ENCODE peak calls at places on chromosome 18, in six cellular contexts. A is cardiac muscle cell, B is kidney, G is left ventricle myocardium inferior, S is tibial artery, F is SK-N-SH. N is an unnamed sample. For H3K4me1, the result is how much of the 10 kb centered on the place peaks cover.

GRCh38 chr18:42742976-42743755 is 372.3 kb downstream of the RIT2 start:
- DNase-seq in F (no peak), G (no peak), A (no peak), B (no peak), S (no peak), N (no peak)

GRCh38 chr18:51164327-51165290 is 32.9 kb downstream of the MEX3C start:
- DNase-seq in G (no peak), S (no peak), B (no peak), A (no peak), F (no peak), N (no peak)

GRCh38 chr18:33135951-33136660 is 304.4 kb downstream of the CCDC178 start:
- DNase-seq in G (no peak), B (no peak), S (no peak), F (no peak), A (no peak), N (no peak)

GRCh38 chr18:62186656-62187542 is at the start of the genes PIGN and RELCH:
- DNase-seq in S (peak), B (peak), F (peak), G (peak), A (peak), N (peak)

GRCh38 chr18:24514439-24514838 is 54.0 kb downstream of the HRH4 start:
- DNase-seq in B (no peak), S (no peak), A (no peak), F (peak), G (no peak), N (no peak)

GRCh38 chr18:52160652-52161051 is 179.3 kb upstream of the DCC start:
- DNase-seq in F (no peak), S (no peak), A (peak), B (no peak), G (no peak), N (peak)

GRCh38 chr18:61127714-61128485 is 205.3 kb upstream of the CDH20 start:
- DNase-seq in G (no peak), A (no peak), F (no peak), B (no peak), S (no peak), N (no peak)

GRCh38 chr18:23992119-23992940 is 22.2 kb upstream of the TTC39C start:
- DNase-seq in S (no peak), B (no peak), A (no peak), F (peak), G (peak), N (peak)

GRCh38 chr18:38576349-38576748 is 1010.8 kb upstream of the CELF4 start:
- DNase-seq in G (no peak), F (no peak), S (no peak), B (no peak), A (no peak), N (no peak)

GRCh38 chr18:24659837-24660720 is 199.6 kb downstream of the HRH4 start:
- DNase-seq in S (peak), F (no peak), A (no peak), B (no peak), G (peak), N (peak)

GRCh38 chr18:60082790-60083189 is 183.0 kb downstream of the PMAIP1 start:
- DNase-seq in F (no peak), A (no peak), S (no peak), B (no peak), G (no peak), N (no peak)

GRCh38 chr18:77478619-77479018 is 229.0 kb downstream of the GALR1 start:
- DNase-seq in A (no peak), B (no peak), F (peak), S (peak), G (peak), N (no peak)

GRCh38 chr18:55753643-55754255 is 165.8 kb upstream of the TCF4 start:
- DNase-seq in B (no peak), F (no peak), G (no peak), S (no peak), A (no peak), N (no peak)

GRCh38 chr18:36448384-36449290 is 151.1 kb downstream of the FHOD3 start:
- DNase-seq in G (no peak), S (no peak), A (no peak), B (peak), F (no peak), N (no peak)
- H3K4me1 ChIP-seq in G (half or more), S (under half), A (half or more), B (under half), F (under half), N (under half)

GRCh38 chr18:12279781-12280531 is 25.8 kb downstream of the CIDEA start:
- DNase-seq in S (no peak), G (no peak), F (no peak), B (no peak), A (no peak), N (no peak)

GRCh38 chr18:12276736-12277554 is 22.8 kb downstream of the CIDEA start:
- DNase-seq in F (no peak), G (no peak), A (no peak), S (no peak), B (no peak), N (no peak)

GRCh38 chr18:12274793-12275192 is 20.6 kb downstream of the CIDEA start:
- DNase-seq in G (no peak), S (no peak), A (no peak), F (no peak), B (no peak), N (no peak)

GRCh38 chr18:12278765-12279682 is 24.9 kb downstream of the CIDEA start:
- DNase-seq in F (no peak), G (peak), A (peak), B (peak), S (peak), N (peak)

DNA sequence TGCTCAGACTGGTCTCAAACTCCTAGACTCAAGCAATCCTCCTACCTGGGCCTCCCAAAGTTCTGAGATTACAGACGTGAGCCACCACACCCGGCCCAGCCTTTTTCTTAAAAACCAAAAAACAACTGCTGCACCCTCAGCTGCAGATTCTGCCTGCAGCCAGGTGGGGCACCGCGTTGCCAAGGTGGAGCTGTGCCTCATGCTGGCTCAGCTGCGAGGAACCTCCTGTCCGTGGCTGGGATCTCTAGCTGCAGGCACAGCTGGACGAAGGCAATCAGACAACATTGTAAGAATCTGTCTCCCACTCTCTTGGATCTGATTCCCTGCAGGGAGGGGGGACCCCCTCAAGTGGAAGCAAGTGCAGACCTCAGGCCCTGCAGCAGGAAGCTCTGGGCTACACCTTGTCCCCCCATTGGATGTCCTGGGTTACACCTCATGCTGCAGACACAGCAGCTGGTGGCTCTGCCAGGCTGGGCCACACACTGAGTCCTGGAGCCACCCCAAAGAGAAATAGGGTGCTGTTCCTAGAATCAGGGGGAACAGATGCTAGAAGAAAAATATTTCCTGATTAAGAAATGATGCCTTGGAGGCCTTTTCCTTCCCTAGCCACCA is 24.1 kb downstream of the CIDEA start:
- DNase-seq in B (no peak), A (no peak), G (no peak), S (no peak), F (no peak), N (no peak)
- H3K27ac ChIP-seq in B (peak), A (peak), G (peak), S (peak), F (no peak), N (peak)

GRCh38 chr18:54251606-54252400 is 17.5 kb upstream of the POLI start:
- DNase-seq in F (no peak), A (no peak), G (no peak), B (no peak), S (no peak), N (no peak)
- H3K4me1 ChIP-seq in F (under half), A (under half), G (under half), B (under half), S (under half), N (under half)

GRCh38 chr18:48955528-48956261 is 4.9 kb upstream of the SMAD7 start:
- DNase-seq in S (peak), B (peak), G (no peak), A (no peak), F (no peak), N (no peak)

GRCh38 chr18:48953096-48953706 is 2.4 kb upstream of the SMAD7 start:
- DNase-seq in G (no peak), F (no peak), A (no peak), S (no peak), B (no peak), N (no peak)

GRCh38 chr18:48956378-48956777 is 5.6 kb upstream of the SMAD7 start:
- DNase-seq in A (no peak), G (no peak), B (no peak), F (no peak), S (no peak), N (no peak)

GRCh38 chr18:48957136-48957535 is 6.4 kb upstream of the SMAD7 start:
- DNase-seq in B (no peak), F (no peak), A (no peak), S (no peak), G (no peak), N (no peak)

DNA sequence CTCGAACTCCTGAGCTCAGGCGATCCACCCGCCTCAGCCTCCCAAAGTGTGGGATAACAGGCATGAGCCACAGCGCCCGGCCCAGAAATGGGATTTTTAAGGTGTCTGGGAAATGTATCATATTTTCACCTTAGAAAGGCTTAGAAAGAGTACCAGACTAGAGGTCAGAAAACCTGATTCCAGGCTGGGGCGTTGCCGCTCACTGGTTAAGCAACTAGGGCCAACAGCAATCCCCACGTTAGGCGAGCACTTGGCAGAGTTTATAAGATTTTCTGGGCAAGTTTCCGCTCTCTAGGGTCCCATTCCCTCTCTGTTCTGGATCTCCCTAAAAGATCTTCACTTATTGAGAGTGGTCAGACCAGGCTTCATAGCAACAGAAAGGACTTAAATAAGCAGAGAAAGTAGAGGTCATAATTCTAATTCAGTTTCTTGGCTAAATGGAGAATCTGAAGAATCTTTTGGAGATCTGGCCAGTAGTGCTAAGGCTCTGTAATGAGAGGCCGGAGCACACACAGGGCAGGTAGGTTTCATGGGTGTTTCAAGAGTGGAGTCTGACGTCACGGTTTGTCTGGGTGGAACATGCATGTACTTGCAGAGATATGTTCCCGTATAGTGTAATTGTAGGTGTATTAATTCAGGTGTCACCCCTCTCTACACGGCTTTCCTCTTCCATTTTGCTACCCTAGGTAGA is 4.2 kb upstream of the SMAD7 start:
- DNase-seq in S (peak), F (no peak), B (no peak), G (no peak), A (no peak), N (no peak)
- H3K27ac ChIP-seq in S (peak), F (peak), B (peak), G (peak), A (peak), N (peak)

DNA sequence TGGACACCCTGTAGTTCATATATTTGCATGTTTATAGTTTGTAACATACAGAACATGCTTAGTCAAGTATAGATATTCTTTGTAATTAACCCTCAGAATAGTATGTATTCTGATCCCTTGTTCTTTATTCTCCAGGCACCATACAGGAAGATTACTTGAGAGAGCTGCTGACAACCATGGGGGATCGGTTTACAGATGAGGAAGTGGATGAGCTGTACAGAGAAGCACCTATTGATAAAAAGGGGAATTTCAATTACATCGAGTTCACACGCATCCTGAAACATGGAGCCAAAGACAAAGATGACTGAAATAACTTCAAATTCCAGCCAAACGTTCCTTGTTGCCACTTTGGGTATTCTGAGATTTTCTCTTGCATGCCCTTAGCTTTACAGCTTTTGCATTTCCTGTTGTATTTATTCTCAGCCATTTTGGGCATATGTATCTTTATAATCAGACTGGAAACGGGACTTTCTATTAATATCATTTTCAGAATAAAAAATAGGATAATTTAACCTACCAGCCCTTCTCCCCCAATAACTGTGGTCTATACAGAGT is 6.2 kb upstream of the MYL12B start:
- DNase-seq in S (no peak), B (no peak), A (no peak), F (no peak), G (no peak), N (no peak)
- H3K4me1 ChIP-seq in S (under half), B (under half), A (under half), F (under half), G (half or more), N (half or more)

GRCh38 chr18:21490745-21491144 is 109.8 kb downstream of the ESCO1 start:
- DNase-seq in A (no peak), F (no peak), G (no peak), S (no peak), B (no peak), N (no peak)

GRCh38 chr18:21489119-21489750 is 111.3 kb downstream of the ESCO1 start:
- DNase-seq in F (peak), S (no peak), G (no peak), B (no peak), A (peak), N (no peak)

GRCh38 chr18:21484851-21485636 is 115.5 kb downstream of the ESCO1 start:
- DNase-seq in G (no peak), F (no peak), S (no peak), B (no peak), A (no peak), N (no peak)

GRCh38 chr18:21489919-21490495 is 110.5 kb downstream of the ESCO1 start:
- DNase-seq in B (no peak), S (no peak), F (no peak), G (no peak), A (no peak), N (no peak)

DNA sequence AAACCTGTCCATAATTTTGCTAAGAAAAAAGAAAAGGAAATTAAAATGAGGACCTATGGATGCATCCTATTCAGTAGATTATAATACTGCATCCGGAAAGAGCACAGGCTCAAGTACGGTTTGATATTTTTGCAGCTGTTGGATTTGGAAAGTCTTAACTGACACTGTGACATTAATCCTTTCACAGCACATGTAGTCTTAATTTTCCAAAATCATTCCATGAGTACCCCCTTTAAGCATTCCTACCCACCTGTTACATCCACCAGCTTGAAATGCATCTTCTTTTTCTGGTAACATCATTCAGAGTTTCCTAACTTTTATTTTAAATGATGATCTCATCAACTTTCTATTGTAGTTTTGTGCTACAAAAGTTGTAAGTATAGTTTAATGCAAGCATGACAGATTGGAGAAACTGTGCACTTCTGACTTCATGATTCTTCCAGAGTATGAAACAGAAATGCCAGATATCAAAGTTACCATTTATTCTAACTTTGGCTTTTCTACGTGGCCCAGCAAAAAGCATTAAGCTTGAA is 113.5 kb downstream of the ESCO1 start:
- DNase-seq in F (no peak), G (no peak), A (no peak), S (no peak), B (no peak), N (no peak)
- H3K27ac ChIP-seq in F (no peak), G (no peak), A (no peak), S (no peak), B (no peak), N (no peak)

GRCh38 chr18:80204142-80204541 is 43.2 kb downstream of the PARD6G start:
- DNase-seq in B (no peak), S (no peak), A (no peak), F (no peak), G (no peak), N (no peak)
- H3K4me1 ChIP-seq in B (under half), S (under half), A (under half), F (under half), G (under half), N (under half)

DNA sequence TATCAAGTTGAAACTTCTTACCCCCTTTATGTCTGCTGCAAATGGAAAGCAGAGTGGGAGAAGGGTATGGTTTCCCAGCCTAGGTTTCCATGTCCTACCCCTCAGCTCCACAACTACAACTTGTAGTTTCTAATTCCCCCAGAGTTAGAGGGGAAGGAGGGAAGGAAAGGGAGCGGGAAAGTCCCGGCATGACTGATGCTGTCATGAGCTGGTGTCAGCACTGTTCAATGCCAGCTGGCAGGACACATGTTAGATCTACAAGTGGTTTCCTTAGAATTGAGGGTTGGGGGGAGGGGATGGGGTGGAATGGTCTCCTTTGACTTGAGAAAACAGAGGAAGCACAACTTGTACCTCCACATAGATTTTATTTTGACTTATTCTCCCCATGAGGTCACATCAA is 194.0 kb downstream of the MBD2 start:
- DNase-seq in S (no peak), A (no peak), G (no peak), B (no peak), F (no peak), N (no peak)
- H3K27ac ChIP-seq in S (no peak), A (peak), G (peak), B (no peak), F (no peak), N (no peak)

DNA sequence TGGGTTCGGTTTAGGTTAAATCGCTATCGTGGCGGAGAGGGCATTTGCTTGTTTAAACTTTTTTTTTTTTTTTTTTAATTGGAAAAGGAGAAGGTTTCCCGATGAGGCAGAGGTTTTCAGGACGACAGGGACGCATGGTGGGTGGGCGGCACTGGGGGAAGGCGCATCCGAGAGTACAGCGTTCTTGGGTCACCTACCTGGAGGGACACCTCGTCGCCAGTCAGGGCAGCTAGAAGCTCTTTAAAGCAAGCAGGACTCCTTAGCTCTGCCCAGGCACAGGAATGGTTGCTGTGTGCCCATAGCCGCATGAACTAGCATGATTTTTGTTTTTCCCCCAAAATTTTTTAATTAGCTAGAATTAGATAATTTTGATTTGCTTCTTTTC is 444 bp downstream of the LDLRAD4 start:
- DNase-seq in F (no peak), B (no peak), A (no peak), S (no peak), G (no peak), N (no peak)
- H3K4me1 ChIP-seq in F (under half), B (under half), A (under half), S (under half), G (half or more), N (half or more)